ENCODE peak calls at places on chromosomes 2 and 18, in four cellular contexts. One of them, this sample, is unnamed.

GRCh38 chr2:213545964-213546363 is 261.7 kb downstream of the SPAG16 start:
- DNase-seq in neural progenitor cell: no peak
- DNase-seq in A549: no peak
- DNase-seq in fibroblast of lung: no peak
- DNase-seq in this sample: no peak

GRCh38 chr2:201348758-201349157 is 8.4 kb downstream of the FLACC1 start:
- DNase-seq in neural progenitor cell: peak; percentile 73
- DNase-seq in A549: no peak
- DNase-seq in fibroblast of lung: no peak
- DNase-seq in this sample: no peak

GRCh38 chr2:128281852-128282245 is 36.8 kb downstream of the HS6ST1 start:
- DNase-seq in neural progenitor cell: no peak
- DNase-seq in A549: no peak
- DNase-seq in fibroblast of lung: no peak
- DNase-seq in this sample: no peak

GRCh38 chr18:60446821-60447220 is 74.2 kb upstream of the MC4R start:
- DNase-seq in neural progenitor cell: peak; percentile 5
- DNase-seq in A549: no peak
- DNase-seq in fibroblast of lung: peak; percentile 40
- DNase-seq in this sample: no peak

GRCh38 chr2:239918749-239919148 is 106.4 kb downstream of the NDUFA10 start:
- DNase-seq in neural progenitor cell: no peak
- DNase-seq in A549: no peak
- DNase-seq in fibroblast of lung: no peak
- DNase-seq in this sample: no peak

GRCh38 chr2:172937884-172938712 is 137.5 kb upstream of the MAP3K20 start:
- DNase-seq in neural progenitor cell: no peak
- DNase-seq in A549: no peak
- DNase-seq in fibroblast of lung: no peak
- DNase-seq in this sample: no peak

GRCh38 chr2:209321076-209321475 is 102.8 kb upstream of the MAP2 start:
- DNase-seq in neural progenitor cell: no peak
- DNase-seq in A549: no peak
- DNase-seq in fibroblast of lung: peak; percentile 69
- DNase-seq in this sample: peak; percentile 4

GRCh38 chr2:219289537-219290361 is 10.6 kb downstream of the DNAJB2 start:
- DNase-seq in neural progenitor cell: no peak
- DNase-seq in A549: no peak
- DNase-seq in fibroblast of lung: peak; percentile 97
- DNase-seq in this sample: peak; percentile 84

GRCh38 chr2:168851674-168852320 is 38.4 kb downstream of the SPC25 start:
- DNase-seq in neural progenitor cell: no peak
- DNase-seq in A549: no peak
- DNase-seq in fibroblast of lung: peak; percentile 66
- DNase-seq in this sample: peak; percentile 46

GRCh38 chr2:57965219-57965618 is 81.4 kb upstream of the VRK2 start:
- DNase-seq in neural progenitor cell: no peak
- DNase-seq in A549: no peak
- DNase-seq in fibroblast of lung: no peak
- DNase-seq in this sample: no peak

GRCh38 chr2:152372438-152372984 is 37.5 kb downstream of the FMNL2 start:
- DNase-seq in neural progenitor cell: no peak
- DNase-seq in A549: no peak
- DNase-seq in fibroblast of lung: no peak
- DNase-seq in this sample: no peak

GRCh38 chr2:46818141-46818552 is 97.5 kb downstream of the MCFD2 start:
- DNase-seq in neural progenitor cell: no peak
- DNase-seq in A549: no peak
- DNase-seq in fibroblast of lung: peak; percentile 39
- DNase-seq in this sample: no peak

GRCh38 chr2:112253261-112253807 is 1.5 kb downstream of the ZC3H8 start:
- DNase-seq in neural progenitor cell: no peak
- DNase-seq in A549: no peak
- DNase-seq in fibroblast of lung: peak; percentile 8
- DNase-seq in this sample: no peak

GRCh38 chr18:21998531-21998930 is 170.9 kb upstream of the GATA6 start:
- DNase-seq in neural progenitor cell: no peak
- DNase-seq in A549: no peak
- DNase-seq in fibroblast of lung: no peak
- DNase-seq in this sample: no peak

GRCh38 chr2:75523313-75524275 is 37.1 kb downstream of the EVA1A start:
- DNase-seq in neural progenitor cell: no peak
- DNase-seq in A549: peak; percentile 54
- DNase-seq in fibroblast of lung: peak; percentile 46
- DNase-seq in this sample: no peak

GRCh38 chr2:237695201-237695780 is 67.9 kb downstream of the LRRFIP1 start:
- DNase-seq in neural progenitor cell: no peak
- DNase-seq in A549: peak; percentile 55
- DNase-seq in fibroblast of lung: peak; percentile 97
- DNase-seq in this sample: peak; percentile 96

GRCh38 chr2:207385076-207385475 is 144.7 kb upstream of the CREB1 start:
- DNase-seq in neural progenitor cell: peak; percentile 57
- DNase-seq in A549: no peak
- DNase-seq in fibroblast of lung: no peak
- DNase-seq in this sample: no peak

GRCh38 chr18:74378179-74378682 is 62.6 kb downstream of the C18orf63 start:
- DNase-seq in neural progenitor cell: no peak
- DNase-seq in A549: no peak
- DNase-seq in fibroblast of lung: no peak
- DNase-seq in this sample: peak; percentile 14

GRCh38 chr2:3594493-3595281 is at the start of gene COLEC11:
- DNase-seq in neural progenitor cell: peak; percentile 70
- DNase-seq in A549: no peak
- DNase-seq in fibroblast of lung: no peak
- DNase-seq in this sample: no peak
- TF ChIP-seq CTCF in neural progenitor cell: peak; percentile 18
- TF ChIP-seq CTCF in A549: no peak
- TF ChIP-seq CTCF in fibroblast of lung: peak; percentile 27
- TF ChIP-seq CTCF in this sample: no peak

GRCh38 chr2:100376836-100377235 is 40.6 kb downstream of the CHST10 start:
- DNase-seq in neural progenitor cell: no peak
- DNase-seq in A549: no peak
- DNase-seq in fibroblast of lung: no peak
- DNase-seq in this sample: no peak
- H3K4me3 ChIP-seq in neural progenitor cell: no peak overlapping the region
- H3K4me3 ChIP-seq in A549: no peak overlapping the region
- H3K4me3 ChIP-seq in fibroblast of lung: no peak overlapping the region
- H3K4me3 ChIP-seq in this sample: no peak overlapping the region

GRCh38 chr2:65686928-65687521 is 254.6 kb upstream of the SPRED2 start:
- DNase-seq in neural progenitor cell: no peak
- DNase-seq in A549: no peak
- DNase-seq in fibroblast of lung: no peak
- DNase-seq in this sample: no peak
- TF ChIP-seq CTCF in neural progenitor cell: peak; percentile 20
- TF ChIP-seq CTCF in A549: peak; percentile 23
- TF ChIP-seq CTCF in fibroblast of lung: peak; percentile 14
- TF ChIP-seq CTCF in this sample: no peak

GRCh38 chr2:74221604-74222299 is 23.3 kb downstream of the MTHFD2 start:
- DNase-seq in neural progenitor cell: no peak
- DNase-seq in A549: no peak
- DNase-seq in fibroblast of lung: no peak
- DNase-seq in this sample: no peak

GRCh38 chr2:74226648-74227213 is 28.3 kb downstream of the MTHFD2 start:
- DNase-seq in neural progenitor cell: no peak
- DNase-seq in A549: no peak
- DNase-seq in fibroblast of lung: no peak
- DNase-seq in this sample: no peak

GRCh38 chr2:74222300-74222650 is 23.9 kb downstream of the MTHFD2 start:
- DNase-seq in neural progenitor cell: no peak
- DNase-seq in A549: no peak
- DNase-seq in fibroblast of lung: no peak
- DNase-seq in this sample: no peak

GRCh38 chr2:74225698-74226459 is 27.5 kb downstream of the MTHFD2 start:
- DNase-seq in neural progenitor cell: no peak
- DNase-seq in A549: no peak
- DNase-seq in fibroblast of lung: no peak
- DNase-seq in this sample: no peak

GRCh38 chr2:74223941-74224770 is 25.7 kb downstream of the MTHFD2 start:
- DNase-seq in neural progenitor cell: no peak
- DNase-seq in A549: no peak
- DNase-seq in fibroblast of lung: no peak
- DNase-seq in this sample: no peak
- H3K4me3 ChIP-seq in neural progenitor cell: no peak overlapping the region
- H3K4me3 ChIP-seq in A549: no peak overlapping the region
- H3K4me3 ChIP-seq in fibroblast of lung: no peak overlapping the region
- H3K4me3 ChIP-seq in this sample: no peak overlapping the region